ENCODE peak calls at places on chromosomes 3 and 15, in ten cellular contexts. X is esophagus squamous epithelium, D is psoas muscle, K is RWPE1, P is nephron progenitor cell, A is stomach, L is Caco-2, Y is osteocyte, R is Calu3, W is coronary artery. Z is an unnamed sample.

GRCh38 chr3:3074551-3075257 is 35.5 kb downstream of the IL5RA start:
- DNase-seq in X (no peak), D (no peak), K (no peak), P (no peak), A (no peak), L (no peak), Y (no peak), R (no peak), W (no peak), Z (no peak)

GRCh38 chr15:53830707-53831386 is 71.4 kb upstream of the WDR72 start:
- DNase-seq in X (no peak), D (no peak), K (no peak), P (peak), A (peak), L (peak), Y (no peak), R (peak), W (no peak), Z (no peak)

GRCh38 chr3:184604956-184605290 is 43.3 kb downstream of the EPHB3 start:
- DNase-seq in X (no peak), D (peak), K (no peak), P (no peak), A (no peak), L (no peak), Y (no peak), R (no peak), W (no peak), Z (no peak)

GRCh38 chr15:88243895-88244787 is 12.4 kb downstream of the NTRK3 start:
- DNase-seq in X (no peak), D (no peak), K (peak), P (peak), A (no peak), L (peak), Y (no peak), R (peak), W (no peak), Z (no peak)

GRCh38 chr3:72245183-72245811 is 460.3 kb upstream of the PROK2 start:
- DNase-seq in X (no peak), D (peak), K (no peak), P (no peak), A (peak), L (no peak), Y (no peak), R (no peak), W (peak), Z (no peak)

GRCh38 chr15:69132935-69133861 is 27.2 kb upstream of the GLCE start:
- DNase-seq in X (no peak), D (no peak), K (no peak), P (no peak), A (no peak), L (no peak), Y (no peak), R (no peak), W (no peak), Z (no peak)

GRCh38 chr3:74469151-74469550 is 145.3 kb downstream of the CNTN3 start:
- DNase-seq in X (no peak), D (no peak), K (no peak), P (no peak), A (no peak), L (no peak), Y (no peak), R (no peak), W (no peak), Z (no peak)

GRCh38 chr15:64383760-64384159 is 2.5 kb upstream of the PCLAF start:
- DNase-seq in X (no peak), D (no peak), K (no peak), P (no peak), A (no peak), L (no peak), Y (no peak), R (no peak), W (no peak), Z (no peak)

GRCh38 chr15:69576948-69577351 is 124.3 kb downstream of the RPLP1 start:
- DNase-seq in X (no peak), D (no peak), K (no peak), P (no peak), A (peak), L (no peak), Y (no peak), R (no peak), W (no peak), Z (no peak)

GRCh38 chr3:135556184-135556583 is 409.3 kb upstream of the PPP2R3A start:
- DNase-seq in X (no peak), D (no peak), K (no peak), P (no peak), A (no peak), L (no peak), Y (no peak), R (no peak), W (no peak), Z (no peak)

GRCh38 chr15:33551860-33552259 is 241.1 kb downstream of the RYR3 start:
- DNase-seq in X (no peak), D (no peak), K (no peak), P (no peak), A (no peak), L (no peak), Y (no peak), R (no peak), W (no peak), Z (no peak)

GRCh38 chr3:101725192-101725889 is 927 bp downstream of the CEP97 start:
- DNase-seq in X (no peak), D (no peak), K (no peak), P (peak), A (peak), L (peak), Y (no peak), R (no peak), W (peak), Z (no peak)

GRCh38 chr3:176296066-176296597 is 901.1 kb downstream of the TBL1XR1 start:
- DNase-seq in X (no peak), D (no peak), K (no peak), P (no peak), A (no peak), L (no peak), Y (no peak), R (no peak), W (no peak), Z (no peak)

GRCh38 chr3:178386880-178387279 is 149.4 kb upstream of the KCNMB2 start:
- DNase-seq in X (no peak), D (no peak), K (no peak), P (no peak), A (no peak), L (no peak), Y (no peak), R (no peak), W (no peak), Z (no peak)

GRCh38 chr3:11764931-11765363 is 81.7 kb downstream of the TAMM41 start:
- DNase-seq in X (no peak), D (no peak), K (peak), P (no peak), A (no peak), L (no peak), Y (no peak), R (peak), W (no peak), Z (peak)

GRCh38 chr3:52771702-52772101 is 962 bp upstream of the NEK4 start:
- DNase-seq in X (no peak), D (no peak), K (no peak), P (no peak), A (no peak), L (no peak), Y (no peak), R (no peak), W (no peak), Z (no peak)

GRCh38 chr3:136195258-136196063 is 674 bp downstream of the MSL2 start:
- DNase-seq in X (peak), D (peak), K (peak), P (peak), A (peak), L (peak), Y (peak), R (peak), W (peak), Z (no peak)

GRCh38 chr3:113696658-113697191 is 283 bp upstream of the USF3 start:
- DNase-seq in X (peak), D (peak), K (peak), P (peak), A (peak), L (peak), Y (peak), R (peak), W (peak), Z (peak)

GRCh38 chr3:49813497-49814174 is at the start of gene UBA7:
- DNase-seq in X (no peak), D (peak), K (peak), P (no peak), A (peak), L (no peak), Y (no peak), R (peak), W (no peak), Z (no peak)

GRCh38 chr3:69791919-69792399 is 52.7 kb downstream of the MITF start:
- DNase-seq in X (no peak), D (no peak), K (no peak), P (no peak), A (no peak), L (peak), Y (no peak), R (no peak), W (no peak), Z (no peak)

GRCh38 chr15:68518785-68519430 is 59.9 kb upstream of the CORO2B start:
- DNase-seq in X (no peak), D (no peak), K (no peak), P (no peak), A (no peak), L (no peak), Y (no peak), R (no peak), W (no peak), Z (peak)

GRCh38 chr3:171563298-171563697 is 103.1 kb upstream of the TNIK start:
- DNase-seq in X (no peak), D (no peak), K (no peak), P (no peak), A (no peak), L (peak), Y (no peak), R (peak), W (no peak), Z (no peak)

GRCh38 chr15:59491062-59491461 is 53.1 kb downstream of the FAM81A start:
- DNase-seq in X (no peak), D (no peak), K (no peak), P (no peak), A (no peak), L (no peak), Y (no peak), R (no peak), W (no peak), Z (no peak)

GRCh38 chr15:36428102-36428845 is 151.2 kb upstream of the CDIN1 start:
- DNase-seq in X (no peak), D (no peak), K (peak), P (no peak), A (no peak), L (peak), Y (no peak), R (no peak), W (no peak), Z (peak)

GRCh38 chr3:51967384-51968174 is at the start of gene PCBP4:
- DNase-seq in X (no peak), D (peak), K (no peak), P (peak), A (peak), L (peak), Y (no peak), R (peak), W (no peak), Z (no peak)

GRCh38 chr3:151880326-151880725 is 6.9 kb downstream of the SUCNR1 start:
- DNase-seq in X (no peak), D (no peak), K (no peak), P (no peak), A (no peak), L (no peak), Y (no peak), R (no peak), W (no peak), Z (no peak)

GRCh38 chr3:122515020-122515468 is 305 bp upstream of the KPNA1 start:
- DNase-seq in X (no peak), D (no peak), K (no peak), P (no peak), A (no peak), L (no peak), Y (no peak), R (no peak), W (no peak), Z (no peak)

GRCh38 chr15:30859091-30859874 is 44.4 kb upstream of the FAN1 start:
- DNase-seq in X (no peak), D (no peak), K (peak), P (peak), A (no peak), L (peak), Y (no peak), R (no peak), W (no peak), Z (no peak)

GRCh38 chr15:31442203-31443090 is 115.8 kb downstream of the KLF13 start:
- DNase-seq in X (no peak), D (no peak), K (peak), P (no peak), A (peak), L (peak), Y (peak), R (no peak), W (no peak), Z (peak)

GRCh38 chr3:195522254-195523023 is 20.7 kb downstream of the PPP1R2 start:
- DNase-seq in X (no peak), D (no peak), K (peak), P (peak), A (no peak), L (peak), Y (no peak), R (peak), W (no peak), Z (no peak)

GRCh38 chr15:66224946-66225345 is 28.6 kb downstream of the MEGF11 start:
- DNase-seq in X (no peak), D (no peak), K (no peak), P (no peak), A (peak), L (no peak), Y (no peak), R (no peak), W (no peak), Z (no peak)

GRCh38 chr15:67096536-67097294 is 31.3 kb downstream of the SMAD3 start:
- DNase-seq in X (no peak), D (no peak), K (no peak), P (no peak), A (no peak), L (no peak), Y (no peak), R (no peak), W (no peak), Z (no peak)

GRCh38 chr15:80982205-80982604 is 7.4 kb downstream of the MESD start:
- DNase-seq in X (no peak), D (no peak), K (no peak), P (no peak), A (no peak), L (no peak), Y (no peak), R (no peak), W (no peak), Z (no peak)
- TF ChIP-seq CTCF in X (no peak), D (no peak), K (no peak), P (no peak), A (no peak), L (no peak), Y (no peak), R (no peak), W (no peak), Z (peak)

DNA sequence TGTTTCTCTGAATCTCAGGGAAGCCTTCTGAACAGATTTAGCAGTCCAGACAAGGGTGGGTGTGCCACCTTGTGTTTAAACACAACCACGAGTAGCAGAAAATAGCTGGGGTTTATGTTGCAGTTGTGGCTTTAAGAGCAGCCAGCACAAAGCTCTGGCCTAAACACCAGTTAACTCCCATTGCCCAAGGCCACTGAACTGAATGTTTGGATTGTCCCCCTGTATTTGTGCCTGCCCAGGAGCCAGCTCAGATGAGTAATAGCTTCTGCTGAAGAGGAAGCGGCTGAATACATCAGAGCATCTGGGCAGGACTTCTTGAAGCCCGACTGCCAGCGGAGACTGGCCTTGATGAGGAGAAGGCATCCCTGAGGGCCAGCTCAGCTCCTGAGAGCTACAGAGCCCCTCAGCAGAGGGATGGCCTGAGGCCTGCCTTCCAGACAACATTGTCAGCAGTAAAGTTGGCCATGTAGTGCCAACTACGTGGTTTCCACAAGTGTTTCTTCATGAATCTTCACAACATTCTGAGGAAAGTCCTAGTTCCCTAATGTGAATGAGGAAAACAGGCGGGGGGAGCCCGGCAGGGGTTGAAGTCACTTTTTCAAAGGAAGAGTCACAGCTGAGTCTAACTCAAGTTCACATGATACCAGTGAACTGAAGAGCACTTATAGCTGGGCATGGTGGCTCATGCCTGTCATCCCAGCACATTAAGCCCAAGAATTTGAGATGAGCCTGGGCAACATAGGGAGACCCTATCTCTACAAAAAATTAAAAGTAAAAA is 65.8 kb upstream of the ZBTB38 start:
- DNase-seq in X (no peak), D (no peak), K (no peak), P (no peak), A (no peak), L (no peak), Y (no peak), R (no peak), W (no peak), Z (peak)
- TF ChIP-seq CTCF in X (no peak), D (no peak), K (no peak), P (no peak), A (no peak), L (peak), Y (peak), R (no peak), W (no peak), Z (peak)

DNA sequence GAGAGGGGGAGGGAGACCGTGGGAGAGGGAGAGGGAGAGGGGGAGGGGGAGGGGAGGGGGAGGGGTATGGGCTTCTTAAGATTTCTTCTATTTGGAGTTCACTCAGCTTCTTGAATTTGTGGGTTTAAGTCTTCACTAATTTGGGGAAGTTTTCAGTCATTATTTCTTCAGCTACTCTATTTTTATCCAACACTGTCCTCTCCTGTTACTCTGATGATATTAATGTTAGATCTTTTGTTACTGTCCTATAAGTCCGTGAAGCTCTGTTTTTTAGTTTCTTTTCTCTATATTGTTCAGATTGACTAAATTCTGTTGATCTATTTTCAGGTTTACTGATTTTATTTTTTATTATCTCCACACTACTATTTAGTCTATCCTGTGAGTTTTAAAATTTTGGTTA is 351.5 kb upstream of the TPM1 start:
- DNase-seq in X (no peak), D (no peak), K (no peak), P (no peak), A (no peak), L (no peak), Y (no peak), R (no peak), W (no peak), Z (no peak)
- TF ChIP-seq CTCF in X (no peak), D (peak), K (no peak), P (no peak), A (no peak), L (no peak), Y (peak), R (no peak), W (no peak), Z (peak)

DNA sequence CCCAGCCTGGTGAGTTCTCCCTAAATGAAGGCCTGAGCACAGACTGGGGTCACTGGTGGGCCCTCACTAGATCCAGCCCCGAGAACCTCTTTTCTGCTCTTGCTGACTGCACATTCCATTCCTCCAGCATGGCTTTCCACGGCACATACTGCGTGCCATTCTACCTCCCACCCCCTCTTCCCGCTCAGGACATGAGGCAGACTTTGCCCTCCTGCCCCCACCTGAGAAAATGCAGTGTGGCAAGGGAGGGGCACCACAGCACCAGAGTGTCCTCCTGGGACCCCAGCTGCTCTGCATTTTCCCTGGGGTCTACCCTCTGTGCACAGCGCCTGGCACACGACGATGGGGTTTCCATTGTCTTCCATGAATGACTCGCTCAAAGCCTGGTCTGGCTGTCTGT is 6.1 kb upstream of the SLCO2A1 start:
- DNase-seq in X (no peak), D (no peak), K (no peak), P (no peak), A (no peak), L (no peak), Y (peak), R (no peak), W (peak), Z (no peak)
- TF ChIP-seq CTCF in X (no peak), D (no peak), K (no peak), P (no peak), A (no peak), L (no peak), Y (no peak), R (no peak), W (no peak), Z (no peak)

GRCh38 chr15:45378149-45378912 is at the start of gene GATM:
- DNase-seq in X (no peak), D (peak), K (peak), P (peak), A (peak), L (no peak), Y (peak), R (peak), W (peak), Z (peak)
- TF ChIP-seq CTCF in X (peak), D (peak), K (peak), P (peak), A (peak), L (no peak), Y (peak), R (peak), W (peak), Z (peak)

DNA sequence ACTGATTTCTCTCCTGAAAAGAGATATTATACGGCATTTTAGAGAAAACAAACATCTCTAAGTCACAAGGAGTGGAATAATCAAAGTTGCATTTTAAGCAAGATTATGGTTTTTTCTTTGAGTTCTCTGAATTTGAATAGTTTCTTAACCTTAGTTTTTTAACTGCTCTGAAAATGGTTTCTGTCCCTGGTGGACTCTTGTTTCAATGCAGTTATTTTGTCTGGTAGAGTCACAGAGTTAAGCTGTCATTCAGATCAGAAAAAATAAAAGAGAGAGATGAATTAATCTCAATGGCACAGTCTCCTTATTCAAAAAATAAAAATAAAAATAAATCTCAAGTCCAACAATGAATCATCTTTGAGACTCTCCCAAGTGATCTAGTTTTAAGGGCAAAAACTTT is 19.0 kb downstream of the AGTR1 start:
- DNase-seq in X (no peak), D (no peak), K (no peak), P (no peak), A (no peak), L (no peak), Y (no peak), R (no peak), W (no peak), Z (no peak)
- TF ChIP-seq CTCF in X (no peak), D (no peak), K (no peak), P (peak), A (no peak), L (no peak), Y (peak), R (no peak), W (no peak), Z (no peak)

GRCh38 chr3:126703512-126704493 is at the start of gene CHCHD6:
- DNase-seq in X (peak), D (peak), K (peak), P (peak), A (peak), L (peak), Y (peak), R (peak), W (peak), Z (peak)
- TF ChIP-seq CTCF in X (peak), D (peak), K (no peak), P (no peak), A (no peak), L (peak), Y (peak), R (no peak), W (no peak), Z (peak)

GRCh38 chr15:72272997-72273352 is 621 bp upstream of the PARP6 start:
- DNase-seq in X (no peak), D (no peak), K (no peak), P (no peak), A (no peak), L (no peak), Y (no peak), R (no peak), W (no peak), Z (no peak)
- TF ChIP-seq CTCF in X (no peak), D (no peak), K (peak), P (no peak), A (no peak), L (no peak), Y (peak), R (no peak), W (no peak), Z (no peak)